ENCODE peak calls at places on chromosomes 6 and 20, in nine cellular contexts. E is Caki2; M is cerebellar cortex; I is left cardiac atrium; K is CD8-positive, alpha-beta memory T cell; F is AG20443; C is upper lobe of right lung; T is T follicular helper cell; U is caudate nucleus. W is an unnamed sample.

GRCh38 chr6:16217156-16217721 is 21.1 kb upstream of the GMPR start:
- DNase-seq in E (no peak), M (no peak), I (no peak), K (no peak), F (no peak), C (no peak), T (no peak), U (no peak), W (no peak)

GRCh38 chr6:71913431-71913830 is 27.1 kb downstream of the RIMS1 start:
- DNase-seq in E (no peak), M (no peak), I (no peak), K (no peak), F (no peak), C (no peak), T (no peak), U (no peak), W (no peak)

GRCh38 chr6:41935685-41936072 is 5.9 kb downstream of the CCND3 start:
- DNase-seq in E (no peak), M (peak; percentile 22), I (no peak), K (no peak), F (no peak), C (no peak), T (no peak), U (no peak), W (no peak)

GRCh38 chr20:13119583-13119982 is 101.5 kb upstream of the ISM1 start:
- DNase-seq in E (peak; percentile 69), M (peak; percentile 76), I (no peak), K (no peak), F (peak; percentile 71), C (no peak), T (peak; percentile 17), U (no peak), W (peak; percentile 59)

GRCh38 chr20:57395111-57395959 is 4.1 kb downstream of the RBM38 start:
- DNase-seq in E (no peak), M (peak; percentile 65), I (peak; percentile 78), K (no peak), F (peak; percentile 82), C (peak; percentile 68), T (no peak), U (peak; percentile 94), W (no peak)

GRCh38 chr6:159985296-159985940 is 16.5 kb downstream of the IGF2R start:
- DNase-seq in E (no peak), M (no peak), I (no peak), K (no peak), F (peak; percentile 42), C (no peak), T (no peak), U (no peak), W (no peak)

GRCh38 chr6:157070403-157071107 is 252.8 kb downstream of the TMEM242 start:
- DNase-seq in E (no peak), M (peak; percentile 97), I (no peak), K (no peak), F (peak; percentile 47), C (no peak), T (no peak), U (no peak), W (no peak)

GRCh38 chr6:166461821-166462460 is 79.2 kb upstream of the MPC1 start:
- DNase-seq in E (no peak), M (no peak), I (no peak), K (no peak), F (no peak), C (no peak), T (no peak), U (no peak), W (no peak)

GRCh38 chr6:108598316-108598863 is 37.7 kb downstream of the FOXO3 start:
- DNase-seq in E (no peak), M (no peak), I (no peak), K (no peak), F (peak; percentile 64), C (no peak), T (no peak), U (no peak), W (no peak)

GRCh38 chr20:53826597-53827291 is 233.1 kb upstream of the ZNF217 start:
- DNase-seq in E (peak; percentile 94), M (peak; percentile 13), I (no peak), K (no peak), F (no peak), C (no peak), T (no peak), U (no peak), W (peak; percentile 65)

GRCh38 chr6:15654250-15654649 is 8.6 kb downstream of the DTNBP1 start:
- DNase-seq in E (no peak), M (no peak), I (no peak), K (no peak), F (no peak), C (no peak), T (no peak), U (no peak), W (no peak)